ENCODE peak calls at places on chromosomes 6 and 20, in six cellular contexts. One of them, this sample, is unnamed.

GRCh38 chr20:10861619-10862018 is 187.8 kb upstream of the JAG1 start:
- DNase-seq in mesendoderm: no peak
- DNase-seq in IMR-90: no peak
- DNase-seq in mesenchymal stem cell: no peak
- DNase-seq in H1: no peak
- DNase-seq in neuronal stem cell: no peak
- DNase-seq in this sample: no peak

GRCh38 chr20:10715035-10715434 is 41.2 kb upstream of the JAG1 start:
- DNase-seq in mesenchymal stem cell: peak; percentile 89
- DNase-seq in neuronal stem cell: no peak
- DNase-seq in mesendoderm: no peak
- DNase-seq in IMR-90: peak; percentile 89
- DNase-seq in H1: no peak
- DNase-seq in this sample: no peak

GRCh38 chr6:117548797-117549301 is 53.5 kb downstream of the GOPC start:
- DNase-seq in mesendoderm: peak; percentile 30
- DNase-seq in mesenchymal stem cell: peak; percentile 62
- DNase-seq in neuronal stem cell: no peak
- DNase-seq in H1: no peak
- DNase-seq in IMR-90: peak; percentile 73
- DNase-seq in this sample: peak; percentile 29

GRCh38 chr20:815914-816606 is 17.5 kb upstream of the FAM110A start:
- DNase-seq in mesenchymal stem cell: peak; percentile 62
- DNase-seq in neuronal stem cell: peak; percentile 83
- DNase-seq in IMR-90: peak; percentile 43
- DNase-seq in mesendoderm: peak; percentile 84
- DNase-seq in H1: peak; percentile 41
- DNase-seq in this sample: peak; percentile 85

GRCh38 chr6:112909781-112910180 is 562.7 kb downstream of the RFPL4B start:
- DNase-seq in IMR-90: peak; percentile 3
- DNase-seq in neuronal stem cell: no peak
- DNase-seq in mesendoderm: peak; percentile 63
- DNase-seq in mesenchymal stem cell: no peak
- DNase-seq in H1: no peak
- DNase-seq in this sample: peak; percentile 6

GRCh38 chr6:39353698-39354315 is 31.3 kb upstream of the KCNK16 start:
- DNase-seq in mesendoderm: no peak
- DNase-seq in neuronal stem cell: no peak
- DNase-seq in mesenchymal stem cell: no peak
- DNase-seq in H1: no peak
- DNase-seq in IMR-90: no peak
- DNase-seq in this sample: no peak

GRCh38 chr6:138465007-138465645 is 34.2 kb downstream of the NHSL1 start:
- DNase-seq in mesenchymal stem cell: peak; percentile 96
- DNase-seq in IMR-90: peak; percentile 98
- DNase-seq in neuronal stem cell: no peak
- DNase-seq in H1: no peak
- DNase-seq in mesendoderm: peak; percentile 62
- DNase-seq in this sample: peak; percentile 54

GRCh38 chr6:95248501-95248900 is 328.8 kb upstream of the MANEA start:
- DNase-seq in IMR-90: peak; percentile 52
- DNase-seq in H1: no peak
- DNase-seq in neuronal stem cell: no peak
- DNase-seq in mesendoderm: no peak
- DNase-seq in mesenchymal stem cell: no peak
- DNase-seq in this sample: no peak

GRCh38 chr6:56875961-56876360 is 78.9 kb upstream of the BEND6 start:
- DNase-seq in H1: no peak
- DNase-seq in mesendoderm: no peak
- DNase-seq in IMR-90: peak; percentile 26
- DNase-seq in mesenchymal stem cell: no peak
- DNase-seq in neuronal stem cell: no peak
- DNase-seq in this sample: no peak

GRCh38 chr6:25942561-25943147 is 12.2 kb upstream of the SLC17A2 start:
- DNase-seq in IMR-90: peak; percentile 55
- DNase-seq in mesenchymal stem cell: peak; percentile 58
- DNase-seq in neuronal stem cell: peak; percentile 23
- DNase-seq in H1: no peak
- DNase-seq in mesendoderm: peak; percentile 49
- DNase-seq in this sample: no peak

GRCh38 chr6:95847061-95847460 is 168.7 kb upstream of the FUT9 start:
- DNase-seq in H1: no peak
- DNase-seq in mesenchymal stem cell: no peak
- DNase-seq in neuronal stem cell: peak; percentile 42
- DNase-seq in mesendoderm: peak; percentile 84
- DNase-seq in IMR-90: no peak
- DNase-seq in this sample: no peak

GRCh38 chr6:170249817-170250216 is 41.1 kb downstream of the DLL1 start:
- DNase-seq in H1: no peak
- DNase-seq in IMR-90: no peak
- DNase-seq in mesenchymal stem cell: no peak
- DNase-seq in mesendoderm: no peak
- DNase-seq in neuronal stem cell: no peak
- DNase-seq in this sample: no peak
- H3K4ac ChIP-seq in H1: no peak overlapping the region
- H3K4ac ChIP-seq in IMR-90: no peak overlapping the region
- H3K4ac ChIP-seq in mesenchymal stem cell: no peak overlapping the region
- H3K4ac ChIP-seq in mesendoderm: no peak overlapping the region
- H3K4ac ChIP-seq in neuronal stem cell: no peak overlapping the region
- H3K4ac ChIP-seq in this sample: no peak overlapping the region

GRCh38 chr6:62035952-62036351 is 250.1 kb downstream of the KHDRBS2 start:
- DNase-seq in mesendoderm: peak; percentile 8
- DNase-seq in IMR-90: no peak
- DNase-seq in neuronal stem cell: no peak
- DNase-seq in mesenchymal stem cell: no peak
- DNase-seq in H1: no peak
- DNase-seq in this sample: no peak

GRCh38 chr6:62042444-62042843 is 243.6 kb downstream of the KHDRBS2 start:
- DNase-seq in H1: no peak
- DNase-seq in IMR-90: no peak
- DNase-seq in mesendoderm: peak; percentile 2
- DNase-seq in neuronal stem cell: no peak
- DNase-seq in mesenchymal stem cell: no peak
- DNase-seq in this sample: no peak

GRCh38 chr6:62043079-62043478 is 242.9 kb downstream of the KHDRBS2 start:
- DNase-seq in neuronal stem cell: no peak
- DNase-seq in mesendoderm: no peak
- DNase-seq in IMR-90: no peak
- DNase-seq in mesenchymal stem cell: no peak
- DNase-seq in H1: no peak
- DNase-seq in this sample: no peak

GRCh38 chr6:62045502-62045901 is 240.5 kb downstream of the KHDRBS2 start:
- DNase-seq in IMR-90: no peak
- DNase-seq in neuronal stem cell: no peak
- DNase-seq in mesendoderm: no peak
- DNase-seq in mesenchymal stem cell: no peak
- DNase-seq in H1: no peak
- DNase-seq in this sample: no peak

GRCh38 chr6:62039602-62040001 is 246.4 kb downstream of the KHDRBS2 start:
- DNase-seq in H1: no peak
- DNase-seq in IMR-90: no peak
- DNase-seq in mesenchymal stem cell: peak; percentile 3
- DNase-seq in neuronal stem cell: no peak
- DNase-seq in mesendoderm: no peak
- DNase-seq in this sample: no peak
- H3K4me3 ChIP-seq in H1: no peak overlapping the region
- H3K4me3 ChIP-seq in IMR-90: no peak overlapping the region
- H3K4me3 ChIP-seq in mesenchymal stem cell: no peak overlapping the region
- H3K4me3 ChIP-seq in neuronal stem cell: no peak overlapping the region
- H3K4me3 ChIP-seq in mesendoderm: no peak overlapping the region
- H3K4me3 ChIP-seq in this sample: no peak overlapping the region

GRCh38 chr20:58651823-58652605 is 931 bp downstream of the STX16 start:
- DNase-seq in neuronal stem cell: peak; percentile 42
- DNase-seq in mesenchymal stem cell: peak; percentile 91
- DNase-seq in H1: peak; percentile 84
- DNase-seq in mesendoderm: peak; percentile 79
- DNase-seq in IMR-90: peak; percentile 73
- DNase-seq in this sample: peak; percentile 69
- H3K4ac ChIP-seq in neuronal stem cell: no peak overlapping the region
- H3K4ac ChIP-seq in mesenchymal stem cell: peak overlapping the region; percentile 73
- H3K4ac ChIP-seq in H1: peak overlapping the region; percentile 96
- H3K4ac ChIP-seq in mesendoderm: peak overlapping the region; percentile 64
- H3K4ac ChIP-seq in IMR-90: peak overlapping the region; percentile 93
- H3K4ac ChIP-seq in this sample: peak overlapping the region; percentile 97

GRCh38 chr6:14827366-14827765 is 418.5 kb upstream of the JARID2 start:
- DNase-seq in neuronal stem cell: no peak
- DNase-seq in IMR-90: no peak
- DNase-seq in mesenchymal stem cell: no peak
- DNase-seq in mesendoderm: no peak
- DNase-seq in H1: no peak
- DNase-seq in this sample: no peak
- H3K4me3 ChIP-seq in neuronal stem cell: no peak overlapping the region
- H3K4me3 ChIP-seq in IMR-90: no peak overlapping the region
- H3K4me3 ChIP-seq in mesenchymal stem cell: no peak overlapping the region
- H3K4me3 ChIP-seq in mesendoderm: no peak overlapping the region
- H3K4me3 ChIP-seq in H1: no peak overlapping the region
- H3K4me3 ChIP-seq in this sample: no peak overlapping the region

DNA sequence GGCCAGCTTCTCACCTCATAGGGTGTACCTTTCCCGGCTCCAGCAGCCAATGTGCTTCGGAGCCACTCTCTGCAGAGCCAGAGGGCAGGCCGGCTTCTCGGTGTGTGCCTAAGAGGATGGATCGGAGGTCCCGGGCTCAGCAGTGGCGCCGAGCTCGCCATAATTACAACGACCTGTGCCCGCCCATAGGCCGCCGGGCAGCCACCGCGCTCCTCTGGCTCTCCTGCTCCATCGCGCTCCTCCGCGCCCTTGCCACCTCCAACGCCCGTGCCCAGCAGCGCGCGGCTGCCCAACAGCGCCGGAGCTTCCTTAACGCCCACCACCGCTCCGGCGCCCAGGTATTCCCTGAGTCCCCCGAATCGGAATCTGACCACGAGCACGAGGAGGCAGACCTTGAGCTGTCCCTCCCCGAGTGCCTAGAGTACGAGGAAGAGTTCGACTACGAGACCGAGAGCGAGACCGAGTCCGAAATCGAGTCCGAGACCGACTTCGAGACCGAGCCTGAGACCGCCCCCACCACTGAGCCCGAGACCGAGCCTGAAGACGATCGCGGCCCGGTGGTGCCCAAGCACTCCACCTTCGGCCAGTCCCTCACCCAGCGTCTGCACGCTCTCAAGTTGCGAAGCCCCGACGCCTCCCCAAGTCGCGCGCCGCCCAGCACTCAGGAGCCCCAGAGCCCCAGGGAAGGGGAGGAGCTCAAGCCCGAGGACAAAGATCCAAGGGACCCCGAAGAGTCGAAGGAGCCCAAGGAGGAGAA is 10.5 kb downstream of the GNAS-AS1 start:
- DNase-seq in neuronal stem cell: no peak
- DNase-seq in mesenchymal stem cell: no peak
- DNase-seq in mesendoderm: peak; percentile 36
- DNase-seq in IMR-90: no peak
- DNase-seq in H1: no peak
- DNase-seq in this sample: no peak
- H3K4ac ChIP-seq in neuronal stem cell: no peak overlapping the region
- H3K4ac ChIP-seq in mesenchymal stem cell: no peak overlapping the region
- H3K4ac ChIP-seq in mesendoderm: no peak overlapping the region
- H3K4ac ChIP-seq in IMR-90: no peak overlapping the region
- H3K4ac ChIP-seq in H1: no peak overlapping the region
- H3K4ac ChIP-seq in this sample: no peak overlapping the region

DNA sequence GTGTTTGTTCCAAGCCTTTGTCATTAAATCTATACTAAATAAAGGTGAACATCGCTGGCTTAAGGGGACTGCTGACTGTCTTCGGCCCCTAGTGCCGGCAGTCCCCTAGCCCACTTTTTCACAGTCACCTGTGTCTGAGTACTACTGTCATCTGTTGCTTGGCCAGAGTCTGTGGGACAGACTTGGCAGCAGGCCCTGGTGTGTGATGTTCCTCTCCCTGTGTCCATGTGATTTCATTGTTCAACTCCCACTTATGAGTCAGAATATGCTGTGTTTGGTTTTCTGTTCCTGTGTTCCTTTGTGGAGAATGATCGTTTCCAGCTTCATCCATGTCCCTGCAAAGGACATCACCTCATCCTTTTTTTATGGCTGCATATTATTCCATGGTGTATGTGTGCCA is 133.4 kb downstream of the HAO1 start:
- DNase-seq in mesendoderm: no peak
- DNase-seq in IMR-90: no peak
- DNase-seq in mesenchymal stem cell: no peak
- DNase-seq in H1: no peak
- DNase-seq in neuronal stem cell: no peak
- DNase-seq in this sample: no peak
- H3K4me3 ChIP-seq in mesendoderm: no peak overlapping the region
- H3K4me3 ChIP-seq in IMR-90: no peak overlapping the region
- H3K4me3 ChIP-seq in mesenchymal stem cell: no peak overlapping the region
- H3K4me3 ChIP-seq in H1: no peak overlapping the region
- H3K4me3 ChIP-seq in neuronal stem cell: no peak overlapping the region
- H3K4me3 ChIP-seq in this sample: no peak overlapping the region

DNA sequence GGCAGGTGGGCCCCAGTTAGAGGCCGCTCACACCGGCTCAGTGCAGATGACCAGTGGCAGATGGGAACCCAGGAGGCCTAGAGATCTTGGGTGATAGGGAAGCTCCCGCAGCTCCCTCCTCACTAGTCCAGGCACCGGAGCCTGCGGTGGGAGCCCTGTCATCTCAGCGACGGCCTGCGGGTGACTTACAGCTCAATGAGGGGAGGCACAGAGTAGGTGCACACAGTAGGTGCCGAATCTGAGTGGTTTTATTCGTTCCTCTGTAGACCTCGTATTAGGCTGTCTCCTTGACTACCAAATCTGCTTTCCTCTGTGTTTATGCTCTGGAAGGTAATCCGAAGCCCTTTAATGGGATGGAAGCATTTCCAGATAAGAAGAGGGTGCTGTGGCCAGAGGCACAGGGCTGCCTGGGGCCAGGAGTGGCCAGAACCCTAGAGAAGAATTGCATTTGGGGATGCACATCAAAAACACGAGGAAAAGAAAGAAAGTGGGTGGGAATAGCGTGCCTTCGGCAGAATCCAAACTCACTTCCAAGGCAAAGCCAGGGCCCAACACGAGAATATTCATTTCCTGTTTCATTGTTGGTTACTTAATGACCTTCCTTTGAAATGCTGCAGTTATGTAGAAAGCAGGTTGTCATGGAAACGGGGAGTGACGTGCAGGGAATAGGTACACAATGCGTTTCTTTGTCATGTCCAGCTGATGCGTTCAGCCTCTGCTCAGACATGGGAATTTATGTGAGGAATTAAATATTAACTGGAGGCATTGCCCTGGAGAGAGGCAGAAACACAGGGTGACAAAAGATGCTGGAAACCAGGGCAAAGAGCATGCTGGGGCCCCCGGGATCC is 24.7 kb downstream of the MYT1 start:
- DNase-seq in mesendoderm: peak; percentile 83
- DNase-seq in neuronal stem cell: peak; percentile 63
- DNase-seq in IMR-90: peak; percentile 69
- DNase-seq in H1: peak; percentile 10
- DNase-seq in mesenchymal stem cell: peak; percentile 56
- DNase-seq in this sample: no peak
- H3K4ac ChIP-seq in mesendoderm: no peak overlapping the region
- H3K4ac ChIP-seq in neuronal stem cell: no peak overlapping the region
- H3K4ac ChIP-seq in IMR-90: no peak overlapping the region
- H3K4ac ChIP-seq in H1: no peak overlapping the region
- H3K4ac ChIP-seq in mesenchymal stem cell: no peak overlapping the region
- H3K4ac ChIP-seq in this sample: no peak overlapping the region

This sample was measured in trophoblast cell.